ENCODE peak calls at places on chromosome 13, in four cellular contexts. One of them, this sample, is unnamed.

GRCh38 chr13:32811297-32811800 is 204.9 kb upstream of the KL start:
- DNase-seq in HepG2: no peak
- DNase-seq in K562: no peak
- DNase-seq in HCT116: no peak
- DNase-seq in this sample: no peak

GRCh38 chr13:86692291-86692690 is 893.1 kb upstream of the SLITRK6 start:
- DNase-seq in K562: no peak
- DNase-seq in HepG2: no peak
- DNase-seq in HCT116: no peak
- DNase-seq in this sample: no peak

GRCh38 chr13:81738364-81738763 is 1397.4 kb upstream of the SPRY2 start:
- DNase-seq in HepG2: no peak
- DNase-seq in HCT116: no peak
- DNase-seq in K562: no peak
- DNase-seq in this sample: no peak

GRCh38 chr13:66887088-66887487 is 343.0 kb downstream of the PCDH9 start:
- DNase-seq in HCT116: no peak
- DNase-seq in K562: no peak
- DNase-seq in HepG2: no peak
- DNase-seq in this sample: no peak

GRCh38 chr13:23579886-23580706 is 9.9 kb downstream of the TNFRSF19 start:
- DNase-seq in HCT116: no peak
- DNase-seq in HepG2: no peak
- DNase-seq in K562: no peak
- DNase-seq in this sample: no peak

GRCh38 chr13:63381078-63381859 is 1965.6 kb upstream of the PCDH20 start:
- DNase-seq in HepG2: no peak
- DNase-seq in K562: no peak
- DNase-seq in HCT116: no peak
- DNase-seq in this sample: no peak

GRCh38 chr13:68667863-68668262 is 1437.7 kb upstream of the PCDH9 start:
- DNase-seq in HepG2: no peak
- DNase-seq in K562: no peak
- DNase-seq in HCT116: no peak
- DNase-seq in this sample: no peak

GRCh38 chr13:30616927-30617314 is 799 bp upstream of the USPL1 start:
- DNase-seq in HCT116: peak
- DNase-seq in HepG2: peak
- DNase-seq in K562: peak
- DNase-seq in this sample: no peak

GRCh38 chr13:65292488-65292901 is 1937.6 kb downstream of the PCDH9 start:
- DNase-seq in K562: no peak
- DNase-seq in HCT116: no peak
- DNase-seq in HepG2: no peak
- DNase-seq in this sample: no peak

GRCh38 chr13:75705395-75705794 is 69.3 kb downstream of the LMO7 start:
- DNase-seq in HepG2: no peak
- DNase-seq in K562: no peak
- DNase-seq in HCT116: peak
- DNase-seq in this sample: no peak

GRCh38 chr13:62687727-62688126 is 1272.1 kb upstream of the PCDH20 start:
- DNase-seq in K562: no peak
- DNase-seq in HCT116: no peak
- DNase-seq in HepG2: no peak
- DNase-seq in this sample: no peak

GRCh38 chr13:113657851-113658741 is at the start of gene ATP4B:
- DNase-seq in K562: no peak
- DNase-seq in HCT116: no peak
- DNase-seq in HepG2: no peak
- DNase-seq in this sample: no peak

GRCh38 chr13:92535222-92536006 is 691.2 kb upstream of the GPC6 start:
- DNase-seq in K562: no peak
- DNase-seq in HepG2: no peak
- DNase-seq in HCT116: no peak
- DNase-seq in this sample: no peak

GRCh38 chr13:90201676-90202425 is 1145.6 kb upstream of the MIR17HG start:
- DNase-seq in HepG2: no peak
- DNase-seq in K562: no peak
- DNase-seq in HCT116: no peak
- DNase-seq in this sample: no peak

GRCh38 chr13:61546911-61547310 is 131.3 kb upstream of the PCDH20 start:
- DNase-seq in K562: no peak
- DNase-seq in HepG2: no peak
- DNase-seq in HCT116: no peak
- DNase-seq in this sample: no peak
- TF ChIP-seq FOSL1 in K562: no peak
- TF ChIP-seq FOSL1 in HepG2: no peak
- TF ChIP-seq FOSL1 in HCT116: no peak
- TF ChIP-seq FOSL1 in this sample: no peak

GRCh38 chr13:40993119-40993518 is 26.0 kb downstream of the ELF1 start:
- DNase-seq in HCT116: no peak
- DNase-seq in HepG2: no peak
- DNase-seq in K562: no peak
- DNase-seq in this sample: no peak
- TF ChIP-seq FOSL1 in HCT116: no peak
- TF ChIP-seq FOSL1 in HepG2: no peak
- TF ChIP-seq FOSL1 in K562: no peak
- TF ChIP-seq FOSL1 in this sample: no peak

GRCh38 chr13:110006304-110006703 is 219.9 kb upstream of the IRS2 start:
- DNase-seq in HepG2: no peak
- DNase-seq in HCT116: peak
- DNase-seq in K562: no peak
- DNase-seq in this sample: no peak
- TF ChIP-seq FOSL1 in HepG2: no peak
- TF ChIP-seq FOSL1 in HCT116: peak
- TF ChIP-seq FOSL1 in K562: no peak
- TF ChIP-seq FOSL1 in this sample: no peak

GRCh38 chr13:50714886-50715285 is 128.6 kb downstream of the DLEU7 start:
- DNase-seq in HCT116: no peak
- DNase-seq in K562: no peak
- DNase-seq in HepG2: no peak
- DNase-seq in this sample: no peak

GRCh38 chr13:50715402-50716146 is 127.9 kb downstream of the DLEU7 start:
- DNase-seq in HepG2: no peak
- DNase-seq in HCT116: no peak
- DNase-seq in K562: no peak
- DNase-seq in this sample: no peak

GRCh38 chr13:50712469-50712868 is 131.0 kb downstream of the DLEU7 start:
- DNase-seq in K562: no peak
- DNase-seq in HepG2: no peak
- DNase-seq in HCT116: no peak
- DNase-seq in this sample: no peak

GRCh38 chr13:50712882-50713281 is 130.6 kb downstream of the DLEU7 start:
- DNase-seq in K562: no peak
- DNase-seq in HepG2: no peak
- DNase-seq in HCT116: no peak
- DNase-seq in this sample: no peak

DNA sequence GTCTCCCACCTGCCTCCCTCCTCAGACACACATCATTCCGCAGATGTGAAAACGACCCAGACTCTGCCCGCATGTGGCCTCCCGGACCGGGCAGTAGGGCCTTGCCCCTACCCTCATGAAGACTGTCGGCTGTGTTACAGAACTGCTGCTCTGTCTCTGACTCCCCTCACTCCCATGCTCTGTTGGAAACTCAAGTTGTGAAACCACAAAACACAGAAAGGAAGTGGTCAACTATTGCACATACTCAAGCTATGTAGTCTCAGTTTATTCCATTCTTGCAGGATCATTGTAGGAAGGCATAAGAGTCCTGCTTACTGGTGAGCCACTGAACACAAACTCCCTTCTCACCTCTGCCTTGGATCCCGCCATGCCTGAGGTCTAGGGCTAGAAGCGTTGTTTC is 129.6 kb downstream of the DLEU7 start:
- DNase-seq in HCT116: no peak
- DNase-seq in K562: no peak
- DNase-seq in HepG2: no peak
- DNase-seq in this sample: no peak
- TF ChIP-seq FOSL1 in HCT116: no peak
- TF ChIP-seq FOSL1 in K562: no peak
- TF ChIP-seq FOSL1 in HepG2: no peak
- TF ChIP-seq FOSL1 in this sample: no peak

GRCh38 chr13:77740931-77741586 is 43.6 kb downstream of the SLAIN1 start:
- DNase-seq in HCT116: no peak
- DNase-seq in K562: no peak
- DNase-seq in HepG2: no peak
- DNase-seq in this sample: no peak
- TF ChIP-seq FOSL1 in HCT116: no peak
- TF ChIP-seq FOSL1 in K562: no peak
- TF ChIP-seq FOSL1 in HepG2: no peak
- TF ChIP-seq FOSL1 in this sample: no peak

GRCh38 chr13:26992951-26993490 is 178.6 kb downstream of the USP12 start:
- DNase-seq in HepG2: no peak
- DNase-seq in HCT116: no peak
- DNase-seq in K562: no peak
- DNase-seq in this sample: no peak

GRCh38 chr13:26993780-26994179 is 177.8 kb downstream of the USP12 start:
- DNase-seq in K562: no peak
- DNase-seq in HCT116: no peak
- DNase-seq in HepG2: no peak
- DNase-seq in this sample: no peak

GRCh38 chr13:26988059-26988769 is 183.4 kb downstream of the USP12 start:
- DNase-seq in HCT116: no peak
- DNase-seq in HepG2: peak
- DNase-seq in K562: peak
- DNase-seq in this sample: no peak

GRCh38 chr13:26989261-26990007 is 182.2 kb downstream of the USP12 start:
- DNase-seq in K562: no peak
- DNase-seq in HCT116: no peak
- DNase-seq in HepG2: no peak
- DNase-seq in this sample: no peak

DNA sequence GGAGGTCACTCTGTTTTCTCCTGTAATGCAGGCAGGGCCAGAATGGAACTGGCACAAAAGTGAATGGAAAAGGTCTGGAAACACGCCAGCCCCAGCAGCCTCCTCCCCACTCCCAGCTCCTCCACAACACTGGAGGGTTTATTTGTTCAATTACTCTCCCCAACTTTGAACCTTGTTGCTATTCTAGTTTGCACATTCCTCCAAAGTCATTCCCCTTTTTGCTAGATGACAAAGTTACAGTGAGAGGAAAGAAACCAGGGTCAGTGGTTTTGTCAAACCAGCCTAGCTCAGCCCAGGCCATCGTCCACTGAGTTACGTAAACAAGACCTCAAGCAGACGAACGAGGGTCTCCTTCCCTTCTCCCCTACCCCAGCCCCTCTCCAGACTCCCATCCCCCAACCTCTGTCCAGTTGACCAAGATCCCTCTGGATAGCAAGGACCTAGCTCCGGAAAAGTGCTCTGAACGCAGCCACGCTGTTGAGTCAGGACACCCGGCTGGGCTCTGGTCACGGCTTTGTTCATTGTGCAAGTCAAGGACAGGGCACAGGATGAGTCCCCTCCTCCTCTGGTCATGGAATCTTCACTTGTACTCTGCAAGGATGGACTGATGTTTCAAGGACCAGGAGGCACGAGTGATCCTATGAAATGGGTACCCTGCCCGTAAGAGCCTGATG is 180.0 kb downstream of the USP12 start:
- DNase-seq in HepG2: peak
- DNase-seq in K562: no peak
- DNase-seq in HCT116: no peak
- DNase-seq in this sample: no peak
- TF ChIP-seq FOSL1 in HepG2: no peak
- TF ChIP-seq FOSL1 in K562: no peak
- TF ChIP-seq FOSL1 in HCT116: no peak
- TF ChIP-seq FOSL1 in this sample: no peak

This sample was measured in H1.